ENCODE peak calls at places on chromosomes 1 and 21, in seven cellular contexts. One of them, this sample, is unnamed.

GRCh38 chr1:2215329-2215728 is 12.8 kb upstream of the SKI start:
- DNase-seq in mesendoderm: no peak
- DNase-seq in H9: no peak
- DNase-seq in IMR-90: no peak
- DNase-seq in trophoblast cell: no peak
- DNase-seq in H1: no peak
- DNase-seq in mesenchymal stem cell: no peak
- DNase-seq in this sample: no peak

GRCh38 chr1:41408691-41409090 is 47.5 kb downstream of the FOXO6 start:
- DNase-seq in mesendoderm: no peak
- DNase-seq in H9: no peak
- DNase-seq in IMR-90: no peak
- DNase-seq in trophoblast cell: no peak
- DNase-seq in H1: no peak
- DNase-seq in mesenchymal stem cell: no peak
- DNase-seq in this sample: no peak

GRCh38 chr1:34362949-34363348 is 186.2 kb downstream of the C1orf94 start:
- DNase-seq in mesendoderm: no peak
- DNase-seq in H9: peak; percentile 12
- DNase-seq in IMR-90: no peak
- DNase-seq in trophoblast cell: no peak
- DNase-seq in H1: no peak
- DNase-seq in mesenchymal stem cell: no peak
- DNase-seq in this sample: no peak

GRCh38 chr1:100353073-100353801 is 931 bp downstream of the CDC14A start:
- DNase-seq in mesendoderm: peak; percentile 80
- DNase-seq in H9: no peak
- DNase-seq in IMR-90: no peak
- DNase-seq in trophoblast cell: peak; percentile 41
- DNase-seq in H1: no peak
- DNase-seq in mesenchymal stem cell: peak; percentile 48
- DNase-seq in this sample: no peak

GRCh38 chr21:31726407-31726806 is 5.5 kb downstream of the SCAF4 start:
- DNase-seq in mesendoderm: no peak
- DNase-seq in H9: no peak
- DNase-seq in IMR-90: no peak
- DNase-seq in trophoblast cell: no peak
- DNase-seq in H1: no peak
- DNase-seq in mesenchymal stem cell: no peak
- DNase-seq in this sample: no peak

GRCh38 chr1:53165408-53165961 is 23.0 kb upstream of the SLC1A7 start:
- DNase-seq in mesendoderm: no peak
- DNase-seq in H9: no peak
- DNase-seq in IMR-90: no peak
- DNase-seq in trophoblast cell: no peak
- DNase-seq in H1: no peak
- DNase-seq in mesenchymal stem cell: no peak
- DNase-seq in this sample: no peak

GRCh38 chr1:27832762-27833161 is 2.2 kb downstream of the PPP1R8 start:
- DNase-seq in mesendoderm: no peak
- DNase-seq in H9: no peak
- DNase-seq in IMR-90: peak; percentile 62
- DNase-seq in trophoblast cell: no peak
- DNase-seq in H1: no peak
- DNase-seq in mesenchymal stem cell: peak; percentile 14
- DNase-seq in this sample: no peak

GRCh38 chr1:232767381-232768074 is 37.7 kb upstream of the MAP10 start:
- DNase-seq in mesendoderm: no peak
- DNase-seq in H9: no peak
- DNase-seq in IMR-90: peak; percentile 74
- DNase-seq in trophoblast cell: peak; percentile 49
- DNase-seq in H1: no peak
- DNase-seq in mesenchymal stem cell: peak; percentile 80
- DNase-seq in this sample: no peak

GRCh38 chr1:9413143-9413876 is 120.6 kb downstream of the SPSB1 start:
- DNase-seq in mesendoderm: peak; percentile 84
- DNase-seq in H9: peak; percentile 44
- DNase-seq in IMR-90: peak; percentile 95
- DNase-seq in trophoblast cell: peak; percentile 81
- DNase-seq in H1: no peak
- DNase-seq in mesenchymal stem cell: peak; percentile 96
- DNase-seq in this sample: no peak

GRCh38 chr1:1109743-1110142 is 6.1 kb downstream of the C1orf159 start:
- DNase-seq in mesendoderm: no peak
- DNase-seq in H9: no peak
- DNase-seq in IMR-90: no peak
- DNase-seq in trophoblast cell: peak; percentile 63
- DNase-seq in H1: no peak
- DNase-seq in mesenchymal stem cell: no peak
- DNase-seq in this sample: no peak

GRCh38 chr1:204513117-204513716 is 3.0 kb upstream of the MDM4 start:
- DNase-seq in mesendoderm: no peak
- DNase-seq in H9: no peak
- DNase-seq in IMR-90: no peak
- DNase-seq in trophoblast cell: no peak
- DNase-seq in H1: no peak
- DNase-seq in mesenchymal stem cell: no peak
- DNase-seq in this sample: no peak

GRCh38 chr1:198713081-198713480 is 74.2 kb downstream of the PTPRC start:
- DNase-seq in mesendoderm: no peak
- DNase-seq in H9: no peak
- DNase-seq in IMR-90: peak; percentile 69
- DNase-seq in trophoblast cell: peak; percentile 36
- DNase-seq in H1: no peak
- DNase-seq in mesenchymal stem cell: peak; percentile 40
- DNase-seq in this sample: no peak

GRCh38 chr1:40625476-40626382 is 39.8 kb downstream of the RIMS3 start:
- DNase-seq in mesendoderm: no peak
- DNase-seq in H9: no peak
- DNase-seq in IMR-90: peak; percentile 21
- DNase-seq in trophoblast cell: peak; percentile 28
- DNase-seq in H1: no peak
- DNase-seq in mesenchymal stem cell: peak; percentile 12
- DNase-seq in this sample: no peak

GRCh38 chr1:109895720-109896504 is 14.7 kb upstream of the CSF1 start:
- DNase-seq in mesendoderm: no peak
- DNase-seq in H9: no peak
- DNase-seq in IMR-90: peak; percentile 65
- DNase-seq in trophoblast cell: no peak
- DNase-seq in H1: no peak
- DNase-seq in mesenchymal stem cell: peak; percentile 82
- DNase-seq in this sample: no peak

GRCh38 chr1:85884372-85885035 is 176.3 kb upstream of the ZNHIT6 start:
- DNase-seq in mesendoderm: peak; percentile 45
- DNase-seq in H9: no peak
- DNase-seq in IMR-90: peak; percentile 48
- DNase-seq in trophoblast cell: peak; percentile 63
- DNase-seq in H1: no peak
- DNase-seq in mesenchymal stem cell: peak; percentile 36
- DNase-seq in this sample: no peak

GRCh38 chr1:101219919-101220695 is 16.7 kb upstream of the S1PR1 start:
- DNase-seq in mesendoderm: no peak
- DNase-seq in H9: no peak
- DNase-seq in IMR-90: no peak
- DNase-seq in trophoblast cell: no peak
- DNase-seq in H1: no peak
- DNase-seq in mesenchymal stem cell: no peak
- DNase-seq in this sample: no peak

GRCh38 chr1:18452550-18452949 is 28.2 kb upstream of the KLHDC7A start:
- DNase-seq in mesendoderm: peak; percentile 64
- DNase-seq in H9: peak; percentile 43
- DNase-seq in IMR-90: no peak
- DNase-seq in trophoblast cell: peak; percentile 24
- DNase-seq in H1: no peak
- DNase-seq in mesenchymal stem cell: no peak
- DNase-seq in this sample: peak; percentile 17

GRCh38 chr21:42533306-42533962 is 19.8 kb downstream of the SLC37A1 start:
- DNase-seq in mesendoderm: no peak
- DNase-seq in H9: peak; percentile 18
- DNase-seq in IMR-90: no peak
- DNase-seq in trophoblast cell: no peak
- DNase-seq in H1: no peak
- DNase-seq in mesenchymal stem cell: no peak
- DNase-seq in this sample: no peak

GRCh38 chr1:1040004-1040991 is 20.4 kb downstream of the AGRN start:
- DNase-seq in mesendoderm: peak; percentile 96
- DNase-seq in H9: peak; percentile 93
- DNase-seq in IMR-90: peak; percentile 85
- DNase-seq in trophoblast cell: peak; percentile 90
- DNase-seq in H1: no peak
- DNase-seq in mesenchymal stem cell: peak; percentile 87
- DNase-seq in this sample: peak; percentile 84

GRCh38 chr1:100188617-100189016 is 10.6 kb upstream of the LRRC39 start:
- DNase-seq in mesendoderm: no peak
- DNase-seq in H9: no peak
- DNase-seq in IMR-90: peak; percentile 73
- DNase-seq in trophoblast cell: no peak
- DNase-seq in H1: no peak
- DNase-seq in mesenchymal stem cell: peak; percentile 31
- DNase-seq in this sample: no peak

GRCh38 chr1:227891955-227892871 is 55.5 kb downstream of the WNT9A start:
- DNase-seq in mesendoderm: peak; percentile 61
- DNase-seq in H9: peak; percentile 53
- DNase-seq in IMR-90: no peak
- DNase-seq in trophoblast cell: peak; percentile 34
- DNase-seq in H1: no peak
- DNase-seq in mesenchymal stem cell: no peak
- DNase-seq in this sample: no peak

GRCh38 chr21:36641346-36641745 is 57.6 kb upstream of the SIM2 start:
- DNase-seq in mesendoderm: no peak
- DNase-seq in H9: no peak
- DNase-seq in IMR-90: no peak
- DNase-seq in trophoblast cell: no peak
- DNase-seq in H1: no peak
- DNase-seq in mesenchymal stem cell: no peak
- DNase-seq in this sample: no peak

GRCh38 chr1:21256776-21257175 is 33.5 kb downstream of the ECE1 start:
- DNase-seq in mesendoderm: no peak
- DNase-seq in H9: no peak
- DNase-seq in IMR-90: no peak
- DNase-seq in trophoblast cell: no peak
- DNase-seq in H1: no peak
- DNase-seq in mesenchymal stem cell: no peak
- DNase-seq in this sample: no peak

GRCh38 chr1:193185861-193186714 is at the start of gene B3GALT2:
- DNase-seq in mesendoderm: no peak
- DNase-seq in H9: no peak
- DNase-seq in IMR-90: peak; percentile 70
- DNase-seq in trophoblast cell: peak; percentile 51
- DNase-seq in H1: no peak
- DNase-seq in mesenchymal stem cell: peak; percentile 65
- DNase-seq in this sample: no peak

GRCh38 chr1:68120136-68120791 is 69.8 kb upstream of the DIRAS3 start:
- DNase-seq in mesendoderm: peak; percentile 86
- DNase-seq in H9: peak; percentile 60
- DNase-seq in IMR-90: peak; percentile 85
- DNase-seq in trophoblast cell: peak; percentile 89
- DNase-seq in H1: no peak
- DNase-seq in mesenchymal stem cell: peak; percentile 85
- DNase-seq in this sample: peak; percentile 74

GRCh38 chr1:84253891-84254290 is 47.6 kb upstream of the SAMD13 start:
- DNase-seq in mesendoderm: no peak
- DNase-seq in H9: no peak
- DNase-seq in IMR-90: peak; percentile 97
- DNase-seq in trophoblast cell: no peak
- DNase-seq in H1: no peak
- DNase-seq in mesenchymal stem cell: peak; percentile 96
- DNase-seq in this sample: no peak

GRCh38 chr1:43298055-43298454 is 2.7 kb upstream of the TIE1 start:
- DNase-seq in mesendoderm: no peak
- DNase-seq in H9: no peak
- DNase-seq in IMR-90: no peak
- DNase-seq in trophoblast cell: no peak
- DNase-seq in H1: no peak
- DNase-seq in mesenchymal stem cell: no peak
- DNase-seq in this sample: no peak

GRCh38 chr1:23867542-23867952 is 543 bp downstream of the FUCA1 start:
- DNase-seq in mesendoderm: no peak
- DNase-seq in H9: no peak
- DNase-seq in IMR-90: no peak
- DNase-seq in trophoblast cell: no peak
- DNase-seq in H1: no peak
- DNase-seq in mesenchymal stem cell: no peak
- DNase-seq in this sample: no peak

GRCh38 chr1:160797861-160798273 is 1.9 kb downstream of the LY9 start:
- DNase-seq in mesendoderm: no peak
- DNase-seq in H9: no peak
- DNase-seq in IMR-90: no peak
- DNase-seq in trophoblast cell: peak; percentile 43
- DNase-seq in H1: no peak
- DNase-seq in mesenchymal stem cell: no peak
- DNase-seq in this sample: no peak

GRCh38 chr1:26276432-26276838 is 3.5 kb upstream of the SH3BGRL3 start:
- DNase-seq in mesendoderm: no peak
- DNase-seq in H9: peak; percentile 11
- DNase-seq in IMR-90: no peak
- DNase-seq in trophoblast cell: no peak
- DNase-seq in H1: no peak
- DNase-seq in mesenchymal stem cell: no peak
- DNase-seq in this sample: no peak
- H2BK120ac ChIP-seq in mesendoderm: no peak overlapping the region
- H2BK120ac ChIP-seq in H9: no peak overlapping the region
- H2BK120ac ChIP-seq in IMR-90: peak overlapping the region; percentile 45
- H2BK120ac ChIP-seq in trophoblast cell: no peak overlapping the region
- H2BK120ac ChIP-seq in H1: no peak overlapping the region
- H2BK120ac ChIP-seq in mesenchymal stem cell: no peak overlapping the region
- H2BK120ac ChIP-seq in this sample: no peak overlapping the region

GRCh38 chr1:106465666-106466065 is 590.8 kb upstream of the PRMT6 start:
- DNase-seq in mesendoderm: no peak
- DNase-seq in H9: no peak
- DNase-seq in IMR-90: no peak
- DNase-seq in trophoblast cell: no peak
- DNase-seq in H1: no peak
- DNase-seq in mesenchymal stem cell: no peak
- DNase-seq in this sample: no peak
- H3K9ac ChIP-seq in mesendoderm: no peak overlapping the region
- H3K9ac ChIP-seq in H9: no peak overlapping the region
- H3K9ac ChIP-seq in IMR-90: no peak overlapping the region
- H3K9ac ChIP-seq in trophoblast cell: no peak overlapping the region
- H3K9ac ChIP-seq in H1: no peak overlapping the region
- H3K9ac ChIP-seq in mesenchymal stem cell: no peak overlapping the region
- H3K9ac ChIP-seq in this sample: no peak overlapping the region

DNA sequence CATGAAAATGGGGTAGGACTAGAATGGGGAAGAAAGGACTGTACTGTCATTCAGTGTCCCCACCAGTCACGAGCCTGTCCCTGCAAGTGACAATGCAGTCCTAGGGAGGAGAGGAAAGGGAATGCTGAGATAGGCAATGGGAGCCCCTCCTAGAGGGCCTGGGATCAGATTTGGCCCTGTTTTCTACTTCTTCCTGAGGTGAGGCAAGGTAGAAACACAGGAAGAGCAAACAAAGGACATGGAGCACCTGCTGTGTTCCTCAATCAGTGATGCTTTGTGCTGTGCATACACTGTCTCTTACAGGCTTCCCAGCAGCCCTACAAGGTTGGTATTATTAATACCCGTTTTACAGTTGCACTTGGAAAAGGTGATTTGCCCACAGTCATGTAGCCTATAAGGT is 6.1 kb downstream of the FABP3 start:
- DNase-seq in mesendoderm: no peak
- DNase-seq in H9: no peak
- DNase-seq in IMR-90: no peak
- DNase-seq in trophoblast cell: no peak
- DNase-seq in H1: no peak
- DNase-seq in mesenchymal stem cell: no peak
- DNase-seq in this sample: no peak
- H2BK120ac ChIP-seq in mesendoderm: no peak overlapping the region
- H2BK120ac ChIP-seq in H9: no peak overlapping the region
- H2BK120ac ChIP-seq in IMR-90: no peak overlapping the region
- H2BK120ac ChIP-seq in trophoblast cell: no peak overlapping the region
- H2BK120ac ChIP-seq in H1: no peak overlapping the region
- H2BK120ac ChIP-seq in mesenchymal stem cell: no peak overlapping the region
- H2BK120ac ChIP-seq in this sample: no peak overlapping the region

GRCh38 chr1:94084085-94084484 is 36.9 kb downstream of the ABCA4 start:
- DNase-seq in mesendoderm: no peak
- DNase-seq in H9: no peak
- DNase-seq in IMR-90: no peak
- DNase-seq in trophoblast cell: no peak
- DNase-seq in H1: no peak
- DNase-seq in mesenchymal stem cell: no peak
- DNase-seq in this sample: no peak
- H3K9ac ChIP-seq in mesendoderm: no peak overlapping the region
- H3K9ac ChIP-seq in H9: no peak overlapping the region
- H3K9ac ChIP-seq in IMR-90: no peak overlapping the region
- H3K9ac ChIP-seq in trophoblast cell: no peak overlapping the region
- H3K9ac ChIP-seq in H1: no peak overlapping the region
- H3K9ac ChIP-seq in mesenchymal stem cell: no peak overlapping the region
- H3K9ac ChIP-seq in this sample: no peak overlapping the region